ENCODE peak calls at places on chromosomes 3 and 15, in six cellular contexts. U, R, J, E, Z and Q are unnamed samples.

GRCh38 chr3:12768579-12769527 is 9.8 kb upstream of the TMEM40 start:
- DNase-seq in U (no peak), R (no peak), J (no peak), E (no peak), Z (no peak), Q (no peak)

GRCh38 chr3:194224937-194225422 is 89.0 kb downstream of the HES1 start:
- DNase-seq in U (no peak), R (no peak), J (no peak), E (no peak), Z (no peak), Q (no peak)

GRCh38 chr15:29050870-29051269 is 165.1 kb downstream of the APBA2 start:
- DNase-seq in U (no peak), R (no peak), J (peak), E (no peak), Z (no peak), Q (peak)

GRCh38 chr3:180600473-180600872 is 1.5 kb upstream of the TTC14 start:
- DNase-seq in U (no peak), R (no peak), J (no peak), E (no peak), Z (no peak), Q (no peak)

GRCh38 chr15:66808181-66808824 is 106.3 kb downstream of the SMAD6 start:
- DNase-seq in U (no peak), R (no peak), J (no peak), E (no peak), Z (no peak), Q (no peak)

GRCh38 chr15:75178171-75178937 is 23.3 kb upstream of the C15orf39 start:
- DNase-seq in U (no peak), R (no peak), J (no peak), E (no peak), Z (no peak), Q (no peak)

GRCh38 chr3:119302697-119303630 is 8.8 kb downstream of the ARHGAP31 start:
- DNase-seq in U (no peak), R (no peak), J (no peak), E (no peak), Z (no peak), Q (no peak)

GRCh38 chr3:42273351-42273750 is 7.4 kb upstream of the CCK start:
- DNase-seq in U (no peak), R (no peak), J (no peak), E (no peak), Z (no peak), Q (no peak)

GRCh38 chr3:71031914-71032521 is 551.5 kb downstream of the FOXP1 start:
- DNase-seq in U (no peak), R (no peak), J (no peak), E (no peak), Z (no peak), Q (no peak)

GRCh38 chr3:20930034-20930433 is 744.0 kb upstream of the SGO1 start:
- DNase-seq in U (no peak), R (no peak), J (no peak), E (no peak), Z (peak), Q (no peak)

GRCh38 chr3:97937205-97937604 is 35.0 kb downstream of the RIOX2 start:
- DNase-seq in U (no peak), R (no peak), J (no peak), E (no peak), Z (no peak), Q (no peak)

GRCh38 chr3:10383850-10384248 is 62.9 kb upstream of the SEC13 start:
- DNase-seq in U (no peak), R (no peak), J (no peak), E (no peak), Z (no peak), Q (no peak)

GRCh38 chr3:115052906-115053305 is 94.2 kb downstream of the ZBTB20 start:
- DNase-seq in U (no peak), R (no peak), J (no peak), E (no peak), Z (no peak), Q (no peak)

GRCh38 chr3:182083112-182083511 is 371.4 kb downstream of the SOX2 start:
- DNase-seq in U (no peak), R (no peak), J (no peak), E (no peak), Z (no peak), Q (no peak)

GRCh38 chr3:186933801-186934200 is 3.5 kb downstream of the ST6GAL1 start:
- DNase-seq in U (no peak), R (no peak), J (no peak), E (no peak), Z (no peak), Q (no peak)

GRCh38 chr15:40161693-40162401 is 978 bp downstream of the BUB1B start:
- DNase-seq in U (no peak), R (no peak), J (no peak), E (no peak), Z (peak), Q (no peak)

GRCh38 chr3:127159547-127159946 is 33.4 kb upstream of the PRR23E start:
- DNase-seq in U (peak), R (no peak), J (no peak), E (no peak), Z (no peak), Q (no peak)

GRCh38 chr15:33852570-33852969 is 115.7 kb upstream of the CHRM5 start:
- DNase-seq in U (no peak), R (no peak), J (no peak), E (no peak), Z (no peak), Q (no peak)

GRCh38 chr3:23404241-23404640 is 201.1 kb downstream of the UBE2E2 start:
- DNase-seq in U (no peak), R (no peak), J (no peak), E (no peak), Z (no peak), Q (no peak)